ENCODE peak calls at places on chromosomes 6 and 20, in five cellular contexts. P is stimulated activated CD4-positive, alpha-beta T cell treated with anti-CD3 and anti-CD28 coated beads, TNF-alpha, amount 100 ng/mL, for 1 hour; Q is activated naive CD4-positive, alpha-beta T cell; R is amniotic stem cell; T is non-pigmented ciliary epithelial cell. G is an unnamed sample.

GRCh38 chr6:156126535-156126934 is 650.6 kb upstream of the ARID1B start:
- DNase-seq in R (no peak), T (no peak), Q (no peak), P (no peak), G (no peak)

GRCh38 chr6:134753001-134753400 is 196.9 kb downstream of the ALDH8A1 start:
- DNase-seq in R (no peak), P (no peak), T (no peak), Q (no peak), G (no peak)

GRCh38 chr6:34964564-34964963 is 75.5 kb downstream of the ANKS1A start:
- DNase-seq in P (no peak), T (no peak), R (no peak), Q (no peak), G (no peak)

GRCh38 chr20:6006603-6006949 is 47.3 kb downstream of the LRRN4 start:
- DNase-seq in T (no peak), Q (no peak), P (no peak), R (no peak), G (no peak)

GRCh38 chr6:15774011-15774410 is 111.2 kb upstream of the DTNBP1 start:
- DNase-seq in Q (no peak), T (no peak), R (no peak), P (no peak), G (no peak)

GRCh38 chr6:144285548-144285797 is 338 bp downstream of the UTRN start:
- DNase-seq in P (no peak), Q (no peak), R (no peak), T (no peak), G (no peak)

GRCh38 chr6:62175195-62175594 is 110.8 kb downstream of the KHDRBS2 start:
- DNase-seq in R (no peak), Q (no peak), T (no peak), P (no peak), G (no peak)

GRCh38 chr6:13762648-13763441 is 51.2 kb upstream of the RANBP9 start:
- DNase-seq in P (no peak), T (peak), R (peak), Q (no peak), G (no peak)

GRCh38 chr20:49583669-49584417 is 15.9 kb upstream of the PTGIS start:
- DNase-seq in Q (no peak), T (peak), P (no peak), R (peak), G (no peak)

GRCh38 chr6:28343898-28344677 is 5.7 kb upstream of the ZKSCAN3 start:
- DNase-seq in Q (no peak), P (no peak), R (no peak), T (no peak), G (no peak)

GRCh38 chr20:10532351-10532750 is 97.2 kb downstream of the SLX4IP start:
- DNase-seq in P (no peak), T (no peak), Q (no peak), R (no peak), G (no peak)

G was measured in HAP-1.